ENCODE peak calls at places on chromosome 1, in four cellular contexts. M, D, N and F are unnamed samples.
A peak's percentile ranks its signal among the peaks of the same experiment; 100 is the strongest.

GRCh38 chr1:24374891-24375786 is 38.4 kb downstream of the STPG1 start:
- DNase-seq in M (peak; percentile 41), D (peak; percentile 16), N (no peak), F (no peak)

GRCh38 chr1:85465099-85465790 is at the start of gene DDAH1:
- DNase-seq in M (peak; percentile 9), D (peak; percentile 65), N (no peak), F (no peak)

GRCh38 chr1:24526940-24527542 is 24.4 kb downstream of the RCAN3 start:
- DNase-seq in M (no peak), D (peak; percentile 20), N (no peak), F (peak; percentile 54)

GRCh38 chr1:203144661-203145060 is 17.1 kb downstream of the ADORA1 start:
- DNase-seq in M (no peak), D (peak; percentile 48), N (no peak), F (no peak)

GRCh38 chr1:99766378-99766800 is at the start of gene FRRS1:
- DNase-seq in M (peak; percentile 29), D (peak; percentile 64), N (peak; percentile 85), F (peak; percentile 94)

GRCh38 chr1:91170571-91170970 is 148.7 kb upstream of the ZNF644 start:
- DNase-seq in M (no peak), D (no peak), N (no peak), F (no peak)

GRCh38 chr1:54810144-54810942 is 9.2 kb upstream of the TTC22 start:
- DNase-seq in M (no peak), D (peak; percentile 37), N (no peak), F (peak; percentile 80)

GRCh38 chr1:184078564-184079107 is 27.1 kb downstream of the TSEN15 start:
- DNase-seq in M (no peak), D (peak; percentile 36), N (no peak), F (no peak)

GRCh38 chr1:95301091-95301490 is 67.1 kb downstream of the RWDD3 start:
- DNase-seq in M (no peak), D (no peak), N (no peak), F (no peak)

GRCh38 chr1:36157115-36157903 is 1.3 kb downstream of the MAP7D1 start:
- DNase-seq in M (no peak), D (no peak), N (no peak), F (peak; percentile 30)

GRCh38 chr1:20496241-20496661 is 10.2 kb upstream of the CAMK2N1 start:
- DNase-seq in M (no peak), D (peak; percentile 82), N (no peak), F (no peak)

GRCh38 chr1:159972443-159973205 is 18.6 kb upstream of the SLAMF9 start:
- DNase-seq in M (no peak), D (no peak), N (no peak), F (no peak)

GRCh38 chr1:32892368-32893197 is 6.3 kb downstream of the HPCA start:
- DNase-seq in M (peak; percentile 47), D (no peak), N (no peak), F (peak; percentile 88)

GRCh38 chr1:203206116-203206687 is 19.7 kb upstream of the CHI3L1 start:
- DNase-seq in M (no peak), D (no peak), N (no peak), F (no peak)

GRCh38 chr1:20380616-20381035 is 90.0 kb downstream of the VWA5B1 start:
- DNase-seq in M (no peak), D (peak; percentile 90), N (no peak), F (no peak)

GRCh38 chr1:187236145-187236544 is 407.4 kb downstream of the PLA2G4A start:
- DNase-seq in M (no peak), D (no peak), N (no peak), F (no peak)

GRCh38 chr1:17207966-17208418 is 3.1 kb downstream of the PADI1 start:
- DNase-seq in M (peak; percentile 17), D (peak; percentile 76), N (peak; percentile 72), F (peak; percentile 24)

GRCh38 chr1:221724931-221725605 is 16.8 kb downstream of the DUSP10 start:
- DNase-seq in M (no peak), D (peak; percentile 66), N (no peak), F (no peak)

DNA sequence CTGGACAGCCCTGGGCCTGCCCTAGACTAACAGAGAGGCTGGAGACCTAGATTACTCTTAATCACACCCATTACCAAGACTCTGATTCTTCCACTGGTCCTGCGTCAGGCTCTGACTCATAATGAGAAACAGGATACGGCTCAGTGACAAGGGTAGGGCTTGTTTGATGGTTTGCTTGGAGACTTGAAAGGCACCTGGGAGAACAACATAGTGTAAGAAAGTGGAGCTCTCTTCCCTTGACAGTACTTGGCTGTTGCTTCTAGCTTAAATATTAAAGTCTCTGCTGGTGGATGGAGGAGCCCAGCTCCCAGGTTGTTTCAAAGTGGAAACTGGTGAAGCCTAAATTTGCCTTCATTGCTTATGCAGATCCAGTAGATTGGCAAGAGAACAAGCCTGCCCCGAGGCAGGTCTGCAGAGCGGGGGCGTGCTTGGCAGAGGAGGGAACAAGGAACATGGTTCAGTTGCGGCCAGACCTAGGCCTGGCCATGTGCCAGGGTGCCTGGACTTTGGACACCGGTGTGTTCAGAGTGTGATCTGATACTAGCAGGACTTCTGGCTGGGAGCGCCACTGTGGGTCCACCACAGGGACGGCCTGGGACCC is 480.6 kb downstream of the CAMTA1 start:
- DNase-seq in M (no peak), D (peak; percentile 97), N (no peak), F (no peak)
- TF ChIP-seq CHD1 in M (no peak), D (no peak), N (no peak), F (no peak)

GRCh38 chr1:170471310-170471839 is 60.6 kb upstream of the GORAB start:
- DNase-seq in M (no peak), D (peak; percentile 74), N (no peak), F (no peak)
- TF ChIP-seq CHD1 in M (no peak), D (no peak), N (no peak), F (no peak)

DNA sequence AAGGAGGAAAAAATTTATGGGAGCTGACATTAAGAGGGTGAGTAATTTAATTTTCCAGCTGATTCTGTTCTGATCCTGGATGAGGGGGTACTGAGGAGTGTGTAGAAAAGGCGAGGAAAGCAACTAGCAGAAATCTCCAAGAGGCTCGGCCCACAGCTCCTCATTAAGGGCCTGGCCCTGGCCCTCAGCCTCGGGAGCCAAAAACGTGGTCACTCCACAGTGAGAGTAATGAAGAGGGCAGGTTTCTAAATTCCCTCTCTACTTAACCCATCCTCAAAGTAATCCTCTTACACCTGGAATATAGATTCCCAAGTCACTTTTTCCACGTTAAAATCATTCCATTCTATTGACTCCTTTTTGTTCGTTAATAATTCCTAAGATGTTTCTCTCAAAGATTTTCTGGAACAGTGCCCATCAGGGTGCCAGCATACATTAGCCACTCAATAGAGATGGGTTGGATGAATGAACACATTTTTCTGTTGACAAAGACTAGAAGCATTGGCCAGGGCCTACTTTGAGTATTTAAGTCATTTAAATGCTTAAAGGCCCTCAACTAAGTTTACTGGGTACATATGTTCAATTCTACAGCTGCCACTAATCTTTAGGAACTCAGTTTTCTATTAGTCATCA is 1.1 kb upstream of the COL11A1 start:
- DNase-seq in M (no peak), D (no peak), N (no peak), F (no peak)
- TF ChIP-seq CHD1 in M (no peak), D (no peak), N (no peak), F (no peak)

GRCh38 chr1:226606311-226607267 is 58.0 kb downstream of the STUM start:
- DNase-seq in M (no peak), D (no peak), N (no peak), F (no peak)

GRCh38 chr1:226603976-226604845 is 55.6 kb downstream of the STUM start:
- DNase-seq in M (no peak), D (no peak), N (no peak), F (peak; percentile 31)

GRCh38 chr1:226605573-226605950 is 57.0 kb downstream of the STUM start:
- DNase-seq in M (no peak), D (no peak), N (no peak), F (no peak)

GRCh38 chr1:226603030-226603960 is 54.7 kb downstream of the STUM start:
- DNase-seq in M (no peak), D (peak; percentile 48), N (no peak), F (no peak)

GRCh38 chr1:226604846-226605572 is 56.4 kb downstream of the STUM start:
- DNase-seq in M (no peak), D (no peak), N (no peak), F (no peak)
- TF ChIP-seq CHD1 in M (no peak), D (no peak), N (no peak), F (no peak)

DNA sequence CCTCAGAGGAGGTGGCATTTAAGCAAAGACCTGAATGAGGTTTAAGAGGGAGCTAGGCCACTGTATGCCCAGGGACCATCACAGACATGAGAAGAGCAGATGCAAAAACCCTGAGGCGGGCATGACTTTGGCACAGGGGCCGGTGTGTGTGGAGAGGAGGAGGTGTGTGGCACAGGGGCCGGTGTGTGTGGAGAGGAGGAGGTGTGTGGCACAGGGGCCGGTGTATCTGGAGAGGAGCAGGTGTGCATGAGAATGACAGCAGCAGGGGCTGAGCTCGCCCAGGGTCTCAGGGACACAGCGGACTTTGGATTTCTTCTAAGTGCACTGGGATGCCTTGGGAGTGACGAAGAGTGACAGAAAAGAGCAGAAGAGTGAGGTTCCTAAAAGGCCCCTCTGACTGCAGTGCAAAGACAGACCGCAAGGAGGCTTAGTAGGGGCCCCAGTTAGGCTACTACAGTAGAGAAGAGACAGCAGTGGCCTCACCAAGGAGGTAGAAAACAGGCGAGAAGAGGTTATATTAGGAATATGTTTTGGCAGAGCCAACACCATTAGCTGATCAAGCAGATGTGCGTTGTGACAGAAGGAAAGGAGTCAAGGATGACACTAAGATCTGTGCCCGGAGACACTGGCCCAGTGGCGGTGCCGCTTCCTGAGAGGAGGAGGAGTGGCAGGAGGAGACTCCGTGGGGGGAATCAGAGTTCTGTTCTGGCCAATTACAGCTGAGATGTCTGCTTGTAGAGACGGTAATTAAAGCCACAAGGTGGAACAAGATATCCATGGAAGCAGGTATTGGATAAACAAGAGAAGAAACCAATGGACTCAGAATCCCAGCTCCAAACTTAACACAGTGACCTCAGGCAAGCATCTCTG is 18.4 kb downstream of the ZBTB17 start:
- DNase-seq in M (no peak), D (no peak), N (no peak), F (peak; percentile 75)
- TF ChIP-seq CHD1 in M (no peak), D (no peak), N (no peak), F (no peak)

DNA sequence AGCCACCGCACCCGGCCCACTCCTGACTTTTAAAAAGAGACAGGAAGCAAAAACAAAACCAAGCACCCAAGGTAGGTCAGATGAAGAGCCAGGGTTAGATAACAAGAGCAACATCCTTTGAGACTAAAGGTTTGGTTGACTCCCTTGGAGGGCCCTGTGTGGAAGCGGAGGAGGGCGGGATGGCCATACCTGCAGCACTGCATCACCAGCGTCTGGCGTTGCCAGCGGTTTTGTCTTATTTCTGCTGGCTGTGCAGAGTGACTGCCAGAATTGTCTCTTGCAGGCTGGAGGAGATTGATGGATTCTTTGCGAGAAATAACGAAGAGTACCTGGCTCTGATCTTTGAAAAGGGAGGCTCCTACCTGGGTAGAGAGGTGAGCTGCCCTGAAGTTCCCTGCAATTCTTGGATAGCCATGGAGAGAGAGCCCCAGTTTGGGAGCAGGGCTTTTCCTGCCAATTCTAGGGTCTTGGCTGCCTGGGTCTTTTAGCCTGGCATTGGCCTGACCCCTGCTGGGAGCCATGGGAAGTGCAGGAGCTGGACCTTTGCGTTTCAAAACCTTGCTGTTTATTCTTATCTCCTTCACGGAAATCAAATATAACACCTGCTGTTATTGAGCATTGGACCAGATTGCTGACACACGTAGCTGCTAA is 24.0 kb downstream of the QSOX1 start:
- DNase-seq in M (no peak), D (peak; percentile 43), N (no peak), F (peak; percentile 82)
- TF ChIP-seq CHD1 in M (no peak), D (no peak), N (no peak), F (no peak)